ENCODE peak calls at places on chromosomes 6 and 20, in six cellular contexts. C is HCT116, K is left lung, R is MM.1S, L is PC-3, P is esophagus muscularis mucosa. T is an unnamed sample.

GRCh38 chr20:6708010-6708409 is 59.5 kb upstream of the BMP2 start:
- DNase-seq in R (no peak), P (no peak), L (peak), K (peak), C (no peak), T (no peak)

GRCh38 chr6:166768761-166769160 is 141.7 kb upstream of the RPS6KA2 start:
- DNase-seq in K (no peak), C (no peak), R (no peak), P (no peak), L (no peak), T (no peak)

GRCh38 chr20:23456416-23456815 is 3.7 kb upstream of the CST11 start:
- DNase-seq in C (no peak), P (no peak), R (no peak), K (no peak), L (no peak), T (no peak)

GRCh38 chr6:45830441-45831139 is 185.1 kb downstream of the CLIC5 start:
- DNase-seq in R (peak), K (no peak), C (no peak), P (no peak), L (no peak), T (peak)

GRCh38 chr6:36605102-36605501 is 10.9 kb downstream of the SRSF3 start:
- DNase-seq in R (no peak), P (no peak), K (no peak), L (no peak), C (no peak), T (no peak)

GRCh38 chr6:148144917-148145521 is 197.6 kb upstream of the SASH1 start:
- DNase-seq in P (no peak), K (peak), L (peak), R (peak), C (peak), T (peak)

GRCh38 chr20:49853640-49854039 is 41.0 kb downstream of the SLC9A8 start:
- DNase-seq in C (no peak), R (no peak), P (no peak), L (peak), K (no peak), T (no peak)

GRCh38 chr6:73969982-73970960 is 274.3 kb downstream of the CD109 start:
- DNase-seq in L (peak), P (no peak), K (no peak), C (peak), R (peak), T (no peak)

GRCh38 chr6:40932953-40933352 is 106.1 kb downstream of the UNC5CL start:
- DNase-seq in C (no peak), P (no peak), R (no peak), L (no peak), K (no peak), T (no peak)

GRCh38 chr20:25011831-25012241 is 19.3 kb upstream of the APMAP start:
- DNase-seq in R (no peak), K (peak), L (no peak), C (no peak), P (no peak), T (no peak)

GRCh38 chr20:38272961-38273360 is 12.4 kb upstream of the KIAA1755 start:
- DNase-seq in K (no peak), R (no peak), P (no peak), L (no peak), C (no peak), T (no peak)

GRCh38 chr6:109241199-109241598 is 141.1 kb downstream of the CD164 start:
- DNase-seq in K (no peak), C (no peak), P (no peak), L (peak), R (no peak), T (no peak)

GRCh38 chr20:44615876-44616603 is 33.7 kb downstream of the PKIG start:
- DNase-seq in K (no peak), R (no peak), L (no peak), C (no peak), P (no peak), T (peak)

GRCh38 chr6:100453701-100454521 is 10.8 kb downstream of the SIM1 start:
- DNase-seq in L (peak), R (no peak), C (no peak), P (peak), K (no peak), T (no peak)

GRCh38 chr6:125558451-125558850 is 191.0 kb upstream of the HEY2 start:
- DNase-seq in R (no peak), P (no peak), K (no peak), C (no peak), L (no peak), T (no peak)

GRCh38 chr20:5780233-5781217 is 30.3 kb downstream of the SHLD1 start:
- DNase-seq in P (no peak), L (peak), K (no peak), C (no peak), R (no peak), T (no peak)

GRCh38 chr6:41784581-41785171 is 2.8 kb upstream of the TOMM6 start:
- DNase-seq in R (no peak), L (no peak), C (no peak), P (no peak), K (no peak), T (no peak)

GRCh38 chr6:24274441-24275083 is 83.3 kb downstream of the DCDC2 start:
- DNase-seq in L (peak), R (peak), C (no peak), P (no peak), K (no peak), T (no peak)

GRCh38 chr6:16903470-16903869 is 142.2 kb upstream of the ATXN1 start:
- DNase-seq in C (no peak), R (no peak), P (no peak), K (no peak), L (peak), T (no peak)

GRCh38 chr6:156946370-156946936 is 169.3 kb downstream of the ARID1B start:
- DNase-seq in C (no peak), K (no peak), R (no peak), P (no peak), L (no peak), T (no peak)

GRCh38 chr6:47733879-47734558 is 35.6 kb downstream of the ADGRF4 start:
- DNase-seq in R (peak), C (peak), K (no peak), L (peak), P (no peak), T (no peak)

GRCh38 chr6:71034578-71034977 is 77.7 kb upstream of the B3GAT2 start:
- DNase-seq in L (no peak), R (no peak), K (no peak), P (no peak), C (no peak), T (no peak)

GRCh38 chr6:105851586-105851985 is 234.6 kb upstream of the PRDM1 start:
- DNase-seq in P (no peak), K (no peak), L (no peak), C (no peak), R (no peak), T (no peak)

GRCh38 chr6:107585815-107586435 is 96.0 kb downstream of the SOBP start:
- DNase-seq in C (no peak), L (no peak), K (no peak), P (no peak), R (no peak), T (no peak)

GRCh38 chr6:110041830-110042229 is 63.7 kb downstream of the GPR6 start:
- DNase-seq in R (no peak), L (no peak), P (peak), C (no peak), K (no peak), T (no peak)

GRCh38 chr6:29230666-29231065 is 60.0 kb downstream of the OR2J2 start:
- DNase-seq in P (no peak), R (no peak), K (no peak), L (peak), C (no peak), T (no peak)

GRCh38 chr20:41072099-41072798 is 43.6 kb downstream of the TOP1 start:
- DNase-seq in K (no peak), P (no peak), C (no peak), R (no peak), L (peak), T (no peak)

GRCh38 chr6:80425089-80425823 is 318.8 kb downstream of the BCKDHB start:
- DNase-seq in P (no peak), R (no peak), C (no peak), L (peak), K (no peak), T (no peak)

GRCh38 chr20:53298260-53298659 is 295.4 kb downstream of the ZNF217 start:
- DNase-seq in K (no peak), L (no peak), R (no peak), C (no peak), P (no peak), T (no peak)

GRCh38 chr20:53298900-53299299 is 294.7 kb downstream of the ZNF217 start:
- DNase-seq in L (no peak), R (no peak), P (no peak), K (no peak), C (no peak), T (no peak)

GRCh38 chr20:53304146-53304545 is 289.5 kb downstream of the ZNF217 start:
- DNase-seq in C (no peak), R (no peak), P (no peak), L (no peak), K (no peak), T (no peak)

GRCh38 chr20:53302695-53303094 is 290.9 kb downstream of the ZNF217 start:
- DNase-seq in C (no peak), L (no peak), R (no peak), K (no peak), P (no peak), T (no peak)

GRCh38 chr20:53303361-53303760 is 290.3 kb downstream of the ZNF217 start:
- DNase-seq in P (no peak), K (no peak), C (no peak), L (no peak), R (no peak), T (no peak)
- H3K4me3 ChIP-seq in P (no peak), K (no peak), C (no peak), L (no peak), R (no peak), T (no peak)

GRCh38 chr6:43790031-43790430 is 20.0 kb downstream of the VEGFA start:
- DNase-seq in L (no peak), R (no peak), P (no peak), K (no peak), C (no peak), T (no peak)
- H3K27ac ChIP-seq in L (no peak), R (no peak), P (peak), K (peak), C (no peak), T (no peak)

DNA sequence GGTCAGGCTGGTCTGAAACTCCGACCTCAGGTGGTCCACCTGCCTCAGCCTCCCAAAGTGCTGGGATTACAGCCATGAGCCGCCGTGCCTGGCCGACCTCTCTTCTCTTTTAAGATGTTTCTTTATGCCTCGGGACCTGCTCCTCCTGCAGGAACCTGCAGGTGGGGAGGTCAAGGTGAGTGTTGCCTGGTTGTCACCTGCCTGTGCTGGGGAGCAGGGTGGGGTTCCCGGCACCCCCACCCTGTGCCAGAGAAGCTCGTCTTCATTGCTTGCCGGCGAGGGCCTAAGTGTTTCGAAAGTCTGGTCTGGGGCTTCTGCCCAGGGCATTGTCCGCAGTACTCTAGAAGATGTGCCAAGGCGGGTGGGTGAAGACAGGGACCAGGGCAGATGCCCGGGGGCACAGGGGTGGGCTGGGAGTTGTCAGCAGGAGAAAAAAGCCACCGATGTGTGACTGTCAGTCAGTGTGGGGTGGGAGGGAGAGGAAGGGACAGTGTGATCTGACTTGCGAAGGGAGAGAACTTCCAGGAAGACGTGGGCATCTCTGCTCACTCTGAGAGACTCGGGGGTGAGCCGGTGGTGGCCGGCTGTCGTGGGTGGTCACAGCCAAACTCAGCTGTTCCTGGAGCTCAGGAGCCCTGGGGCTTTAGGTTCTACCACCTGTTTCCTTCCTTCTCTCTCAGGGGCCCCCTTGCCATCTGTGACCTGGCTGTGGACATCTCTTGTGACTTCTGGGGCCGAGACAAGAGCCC is 36.1 kb downstream of the SYNJ2 start:
- DNase-seq in K (peak), P (no peak), R (no peak), L (no peak), C (no peak), T (no peak)
- TF ChIP-seq CTCF in K (no peak), P (no peak), R (no peak), L (no peak), C (no peak), T (no peak)

DNA sequence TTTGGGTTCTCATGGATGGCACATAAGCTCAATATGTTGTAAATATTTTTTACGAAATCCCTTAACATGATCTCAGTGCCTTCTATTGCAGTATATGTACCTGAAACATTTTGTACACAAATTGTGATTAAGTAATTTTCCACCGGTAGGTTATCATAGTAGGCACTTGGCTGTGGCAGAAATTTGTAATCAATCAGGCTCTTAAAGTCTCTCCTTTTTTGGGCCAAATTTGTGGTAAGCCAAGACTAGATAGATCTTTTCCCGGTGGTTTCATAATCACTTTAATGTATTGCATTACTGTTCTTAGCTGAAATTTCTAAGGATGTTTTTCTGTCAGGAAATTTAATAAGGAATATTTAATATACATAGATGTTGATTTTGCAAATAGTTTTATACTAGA is 3.1 kb downstream of the PCMT1 start:
- DNase-seq in K (no peak), P (no peak), L (no peak), R (no peak), C (no peak), T (no peak)
- H3K4me3 ChIP-seq in K (no peak), P (no peak), L (no peak), R (no peak), C (no peak), T (no peak)

GRCh38 chr6:159979136-159979874 is 10.4 kb downstream of the IGF2R start:
- DNase-seq in K (peak), R (peak), L (peak), P (no peak), C (no peak), T (no peak)
- H3K27ac ChIP-seq in K (peak), R (peak), L (peak), P (peak), C (no peak), T (no peak)

GRCh38 chr6:49342410-49342809 is 120.6 kb downstream of the MMUT start:
- DNase-seq in P (no peak), C (no peak), R (no peak), K (no peak), L (no peak), T (no peak)
- TF ChIP-seq CTCF in P (no peak), C (no peak), R (no peak), K (no peak), L (no peak), T (no peak)

GRCh38 chr6:155158044-155158843 is 105.6 kb upstream of the CLDN20 start:
- DNase-seq in K (no peak), P (no peak), L (peak), C (no peak), R (no peak), T (no peak)
- H3K4me3 ChIP-seq in K (no peak), P (no peak), L (no peak), C (no peak), R (no peak), T (no peak)

GRCh38 chr6:27890351-27891299 is 21.6 kb downstream of the OR2B2 start:
- DNase-seq in P (no peak), K (peak), L (no peak), C (peak), R (peak), T (no peak)
- H3K27ac ChIP-seq in P (no peak), K (peak), L (no peak), C (peak), R (peak), T (no peak)

GRCh38 chr6:143361536-143362191 is 88.8 kb downstream of the ADAT2 start:
- DNase-seq in C (no peak), L (no peak), P (no peak), R (no peak), K (no peak), T (no peak)

GRCh38 chr6:143357152-143357551 is 93.3 kb downstream of the ADAT2 start:
- DNase-seq in R (no peak), K (no peak), C (no peak), L (no peak), P (no peak), T (no peak)

DNA sequence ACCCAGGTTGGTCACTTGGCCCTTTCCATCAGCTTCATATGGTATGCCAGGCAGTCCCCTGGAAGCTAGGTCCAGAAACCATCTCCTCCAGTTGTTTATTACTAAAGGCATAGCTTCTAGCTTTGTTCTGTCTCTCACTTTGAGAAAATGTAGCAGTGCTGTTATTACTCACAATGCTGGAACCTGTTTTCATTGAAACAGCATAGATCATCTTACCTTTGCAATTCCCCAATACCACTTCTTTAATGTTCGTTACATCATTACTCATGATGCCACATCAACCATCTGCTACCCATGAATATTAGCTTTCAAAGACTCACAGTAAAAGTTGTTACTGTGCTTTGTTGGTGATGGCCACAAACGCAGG is 88.3 kb downstream of the ADAT2 start:
- DNase-seq in C (no peak), K (no peak), P (no peak), R (no peak), L (no peak), T (no peak)
- TF ChIP-seq CTCF in C (no peak), K (no peak), P (no peak), R (no peak), L (no peak), T (no peak)